ENCODE peak calls at places on chromosomes 2 and 18, in four cellular contexts. One of them, this sample, is unnamed. For H3K27me3 and H3K4me1, the result is how much of the 10 kb centered on the place peaks cover.

GRCh38 chr2:38467768-38468463 is 90.8 kb upstream of the ATL2 start:
- DNase-seq in lung: no peak
- DNase-seq in endodermal cell: no peak
- DNase-seq in lower lobe of right lung: no peak
- DNase-seq in this sample: no peak

GRCh38 chr2:181770145-181770544 is 89.8 kb upstream of the NEUROD1 start:
- DNase-seq in lung: no peak
- DNase-seq in endodermal cell: no peak
- DNase-seq in lower lobe of right lung: no peak
- DNase-seq in this sample: no peak

GRCh38 chr2:207502199-207502598 is 27.6 kb upstream of the CREB1 start:
- DNase-seq in lung: no peak
- DNase-seq in endodermal cell: no peak
- DNase-seq in lower lobe of right lung: no peak
- DNase-seq in this sample: no peak

GRCh38 chr2:192604295-192604694 is 409.6 kb upstream of the TMEFF2 start:
- DNase-seq in lung: no peak
- DNase-seq in endodermal cell: peak
- DNase-seq in lower lobe of right lung: no peak
- DNase-seq in this sample: no peak

GRCh38 chr2:242034996-242035814 is 165.7 kb downstream of the RTP5 start:
- DNase-seq in lung: no peak
- DNase-seq in endodermal cell: peak
- DNase-seq in lower lobe of right lung: no peak
- DNase-seq in this sample: no peak

GRCh38 chr2:6896930-6897759 is 19.6 kb downstream of the RSAD2 start:
- DNase-seq in lung: no peak
- DNase-seq in endodermal cell: no peak
- DNase-seq in lower lobe of right lung: no peak
- DNase-seq in this sample: no peak

GRCh38 chr2:147782521-147782920 is 62.3 kb upstream of the ACVR2A start:
- DNase-seq in lung: no peak
- DNase-seq in endodermal cell: no peak
- DNase-seq in lower lobe of right lung: no peak
- DNase-seq in this sample: no peak

GRCh38 chr2:162676515-162676914 is 162.1 kb downstream of the KCNH7 start:
- DNase-seq in lung: no peak
- DNase-seq in endodermal cell: no peak
- DNase-seq in lower lobe of right lung: no peak
- DNase-seq in this sample: no peak

GRCh38 chr2:14634223-14634884 is 1.8 kb downstream of the LRATD1 start:
- DNase-seq in lung: peak
- DNase-seq in endodermal cell: peak
- DNase-seq in lower lobe of right lung: peak
- DNase-seq in this sample: no peak

DNA sequence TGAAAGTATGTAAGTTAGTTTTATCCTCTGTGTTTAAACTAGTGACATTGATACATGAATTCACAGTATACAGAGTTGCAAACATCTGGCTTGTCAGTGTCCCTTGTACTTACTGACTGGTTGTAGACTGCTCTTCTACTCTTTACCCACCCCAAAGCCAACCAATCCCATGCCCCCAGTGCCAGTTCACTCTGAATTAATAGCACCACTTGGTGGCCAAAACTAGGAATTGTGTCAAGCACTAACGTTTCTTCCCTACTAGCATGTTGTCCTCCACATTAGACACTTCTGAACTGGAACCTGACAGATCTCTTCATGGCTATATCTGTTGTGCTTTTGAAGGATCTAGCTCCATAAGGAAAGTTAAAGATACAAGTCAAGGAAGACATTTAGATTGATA is 27.2 kb upstream of the OTX1 start:
- DNase-seq in lung: no peak
- DNase-seq in endodermal cell: peak
- DNase-seq in lower lobe of right lung: no peak
- DNase-seq in this sample: no peak
- TF ChIP-seq CTCF in lung: no peak
- TF ChIP-seq CTCF in endodermal cell: peak
- TF ChIP-seq CTCF in lower lobe of right lung: no peak
- TF ChIP-seq CTCF in this sample: no peak

GRCh38 chr18:78732273-78733210 is 247.1 kb upstream of the SALL3 start:
- DNase-seq in lung: no peak
- DNase-seq in endodermal cell: peak
- DNase-seq in lower lobe of right lung: no peak
- DNase-seq in this sample: no peak
- H3K27me3 ChIP-seq in lung: under half
- H3K27me3 ChIP-seq in endodermal cell: under half
- H3K27me3 ChIP-seq in lower lobe of right lung: under half
- H3K27me3 ChIP-seq in this sample: under half

GRCh38 chr2:10375570-10376266 is 72.4 kb downstream of the ODC1 start:
- DNase-seq in lung: no peak
- DNase-seq in endodermal cell: no peak
- DNase-seq in lower lobe of right lung: no peak
- DNase-seq in this sample: no peak
- H3K4me1 ChIP-seq in lung: under half
- H3K4me1 ChIP-seq in endodermal cell: under half
- H3K4me1 ChIP-seq in lower lobe of right lung: half or more
- H3K4me1 ChIP-seq in this sample: under half

DNA sequence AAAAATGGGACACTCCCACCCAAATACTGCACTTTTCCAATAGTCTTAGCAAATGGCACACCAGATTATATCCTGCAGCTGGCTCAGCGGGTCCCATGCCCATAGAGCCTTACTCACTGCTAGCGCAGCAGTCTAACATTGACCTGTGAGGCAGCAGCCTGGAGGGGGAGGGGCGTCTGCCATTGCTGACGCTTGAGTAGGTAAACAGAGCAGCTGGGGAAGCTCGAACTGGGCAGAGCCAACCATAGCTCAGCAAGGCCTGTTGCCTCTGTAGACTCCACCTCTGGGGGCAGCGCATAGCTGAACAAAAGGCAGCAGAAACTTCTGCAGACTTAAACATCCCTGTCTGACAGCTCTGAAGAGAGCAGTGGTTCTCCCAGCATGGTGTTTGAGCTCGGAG is 110.4 kb downstream of the CTIF start:
- DNase-seq in lung: no peak
- DNase-seq in endodermal cell: peak
- DNase-seq in lower lobe of right lung: no peak
- DNase-seq in this sample: no peak
- TF ChIP-seq CTCF in lung: no peak
- TF ChIP-seq CTCF in endodermal cell: peak
- TF ChIP-seq CTCF in lower lobe of right lung: no peak
- TF ChIP-seq CTCF in this sample: no peak

GRCh38 chr2:105272176-105272575 is 30.6 kb downstream of the GPR45 start:
- DNase-seq in lung: no peak
- DNase-seq in endodermal cell: peak
- DNase-seq in lower lobe of right lung: no peak
- DNase-seq in this sample: no peak

GRCh38 chr2:105274046-105274445 is 32.5 kb downstream of the GPR45 start:
- DNase-seq in lung: no peak
- DNase-seq in endodermal cell: no peak
- DNase-seq in lower lobe of right lung: no peak
- DNase-seq in this sample: no peak

GRCh38 chr2:105271393-105272045 is 30.0 kb downstream of the GPR45 start:
- DNase-seq in lung: no peak
- DNase-seq in endodermal cell: peak
- DNase-seq in lower lobe of right lung: no peak
- DNase-seq in this sample: no peak

GRCh38 chr2:105269426-105269825 is 27.9 kb downstream of the GPR45 start:
- DNase-seq in lung: no peak
- DNase-seq in endodermal cell: peak
- DNase-seq in lower lobe of right lung: no peak
- DNase-seq in this sample: no peak
- H3K27me3 ChIP-seq in lung: under half
- H3K27me3 ChIP-seq in endodermal cell: under half
- H3K27me3 ChIP-seq in lower lobe of right lung: under half
- H3K27me3 ChIP-seq in this sample: under half

GRCh38 chr2:231687961-231688360 is 20.4 kb upstream of the PTMA start:
- DNase-seq in lung: no peak
- DNase-seq in endodermal cell: no peak
- DNase-seq in lower lobe of right lung: no peak
- DNase-seq in this sample: no peak

GRCh38 chr2:231688616-231689508 is 19.5 kb upstream of the PTMA start:
- DNase-seq in lung: no peak
- DNase-seq in endodermal cell: no peak
- DNase-seq in lower lobe of right lung: no peak
- DNase-seq in this sample: no peak

GRCh38 chr2:231685349-231686191 is 22.8 kb upstream of the PTMA start:
- DNase-seq in lung: no peak
- DNase-seq in endodermal cell: peak
- DNase-seq in lower lobe of right lung: no peak
- DNase-seq in this sample: no peak

GRCh38 chr2:231686192-231687100 is 21.9 kb upstream of the PTMA start:
- DNase-seq in lung: no peak
- DNase-seq in endodermal cell: no peak
- DNase-seq in lower lobe of right lung: no peak
- DNase-seq in this sample: no peak

GRCh38 chr2:231687133-231687852 is 21.0 kb upstream of the PTMA start:
- DNase-seq in lung: peak
- DNase-seq in endodermal cell: peak
- DNase-seq in lower lobe of right lung: peak
- DNase-seq in this sample: no peak
- H3K4me1 ChIP-seq in lung: under half
- H3K4me1 ChIP-seq in endodermal cell: under half
- H3K4me1 ChIP-seq in lower lobe of right lung: under half
- H3K4me1 ChIP-seq in this sample: under half

GRCh38 chr2:187497140-187497539 is 49.1 kb upstream of the CALCRL start:
- DNase-seq in lung: no peak
- DNase-seq in endodermal cell: no peak
- DNase-seq in lower lobe of right lung: no peak
- DNase-seq in this sample: no peak

GRCh38 chr2:187497858-187498463 is 49.9 kb upstream of the CALCRL start:
- DNase-seq in lung: no peak
- DNase-seq in endodermal cell: no peak
- DNase-seq in lower lobe of right lung: no peak
- DNase-seq in this sample: no peak

GRCh38 chr2:187499941-187500532 is 52.0 kb upstream of the CALCRL start:
- DNase-seq in lung: peak
- DNase-seq in endodermal cell: peak
- DNase-seq in lower lobe of right lung: no peak
- DNase-seq in this sample: no peak

GRCh38 chr2:187502467-187502866 is 51.8 kb downstream of the TFPI start:
- DNase-seq in lung: no peak
- DNase-seq in endodermal cell: no peak
- DNase-seq in lower lobe of right lung: no peak
- DNase-seq in this sample: no peak

DNA sequence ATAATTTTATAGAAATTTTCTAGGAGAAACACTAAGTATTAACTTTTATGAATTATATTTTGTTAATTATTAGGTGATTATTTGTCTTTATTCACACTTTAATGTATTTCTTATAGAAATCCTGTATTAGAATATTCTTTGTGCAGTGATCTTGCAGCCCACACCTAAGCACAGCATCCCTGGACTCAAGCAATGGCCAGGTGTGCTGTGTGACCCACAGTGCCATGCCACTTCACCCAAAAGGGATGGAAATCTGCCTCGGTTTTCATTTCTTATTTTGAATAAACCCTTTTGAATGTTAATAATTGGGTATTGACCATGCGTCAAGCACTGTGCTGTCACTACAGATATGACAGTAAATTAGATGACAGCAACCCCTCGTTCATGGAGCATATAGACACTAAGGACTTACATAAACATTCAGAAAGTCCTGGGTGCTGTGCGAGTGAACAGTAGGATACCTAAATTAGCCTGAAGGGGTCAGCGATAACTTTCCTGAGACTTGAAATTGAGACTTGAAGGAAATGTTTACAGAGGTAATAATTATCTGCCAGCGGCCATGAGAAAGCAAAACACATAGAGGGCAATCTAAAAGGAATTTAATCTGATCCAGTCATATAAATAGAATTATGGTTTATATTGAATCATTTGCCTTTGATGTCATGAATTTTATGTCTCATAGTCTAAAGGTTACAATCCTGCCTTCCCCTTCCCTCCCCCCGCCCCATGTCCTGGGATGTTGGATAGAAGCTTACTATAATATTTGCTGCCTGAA is 52.7 kb upstream of the CALCRL start:
- DNase-seq in lung: no peak
- DNase-seq in endodermal cell: peak
- DNase-seq in lower lobe of right lung: no peak
- DNase-seq in this sample: no peak
- TF ChIP-seq CTCF in lung: no peak
- TF ChIP-seq CTCF in endodermal cell: peak
- TF ChIP-seq CTCF in lower lobe of right lung: peak
- TF ChIP-seq CTCF in this sample: no peak

GRCh38 chr2:62443471-62443870 is 62.5 kb downstream of the TMEM17 start:
- DNase-seq in lung: no peak
- DNase-seq in endodermal cell: no peak
- DNase-seq in lower lobe of right lung: no peak
- DNase-seq in this sample: peak
- H3K27me3 ChIP-seq in lung: under half
- H3K27me3 ChIP-seq in endodermal cell: under half
- H3K27me3 ChIP-seq in lower lobe of right lung: under half
- H3K27me3 ChIP-seq in this sample: under half

GRCh38 chr2:233693963-233694362 is 1.3 kb downstream of the UGT1A6 start:
- DNase-seq in lung: no peak
- DNase-seq in endodermal cell: no peak
- DNase-seq in lower lobe of right lung: no peak
- DNase-seq in this sample: no peak

GRCh38 chr2:233689498-233689897 is 3.2 kb upstream of the UGT1A6 start:
- DNase-seq in lung: no peak
- DNase-seq in endodermal cell: no peak
- DNase-seq in lower lobe of right lung: no peak
- DNase-seq in this sample: no peak

GRCh38 chr2:233692648-233693047 is at the start of gene UGT1A6:
- DNase-seq in lung: no peak
- DNase-seq in endodermal cell: no peak
- DNase-seq in lower lobe of right lung: no peak
- DNase-seq in this sample: no peak

GRCh38 chr2:233690444-233690843 is 2.2 kb upstream of the UGT1A6 start:
- DNase-seq in lung: no peak
- DNase-seq in endodermal cell: no peak
- DNase-seq in lower lobe of right lung: no peak
- DNase-seq in this sample: no peak

GRCh38 chr2:233691443-233692433 is 952 bp upstream of the UGT1A6 start:
- DNase-seq in lung: no peak
- DNase-seq in endodermal cell: no peak
- DNase-seq in lower lobe of right lung: no peak
- DNase-seq in this sample: peak
- H3K4me1 ChIP-seq in lung: under half
- H3K4me1 ChIP-seq in endodermal cell: under half
- H3K4me1 ChIP-seq in lower lobe of right lung: under half
- H3K4me1 ChIP-seq in this sample: under half

GRCh38 chr2:9775351-9775750 is 67.9 kb upstream of the TAF1B start:
- DNase-seq in lung: no peak
- DNase-seq in endodermal cell: no peak
- DNase-seq in lower lobe of right lung: peak
- DNase-seq in this sample: no peak

GRCh38 chr2:9778471-9779402 is 64.5 kb upstream of the TAF1B start:
- DNase-seq in lung: no peak
- DNase-seq in endodermal cell: peak
- DNase-seq in lower lobe of right lung: peak
- DNase-seq in this sample: no peak

GRCh38 chr2:9778012-9778411 is 65.3 kb upstream of the TAF1B start:
- DNase-seq in lung: no peak
- DNase-seq in endodermal cell: peak
- DNase-seq in lower lobe of right lung: peak
- DNase-seq in this sample: no peak

GRCh38 chr2:9775999-9776685 is 67.1 kb upstream of the TAF1B start:
- DNase-seq in lung: no peak
- DNase-seq in endodermal cell: no peak
- DNase-seq in lower lobe of right lung: peak
- DNase-seq in this sample: no peak

GRCh38 chr2:9777081-9777480 is 66.2 kb upstream of the TAF1B start:
- DNase-seq in lung: no peak
- DNase-seq in endodermal cell: no peak
- DNase-seq in lower lobe of right lung: peak
- DNase-seq in this sample: no peak
- TF ChIP-seq CTCF in lung: no peak
- TF ChIP-seq CTCF in endodermal cell: no peak
- TF ChIP-seq CTCF in lower lobe of right lung: no peak
- TF ChIP-seq CTCF in this sample: no peak